ENCODE peak calls at places on chromosome 9, in five cellular contexts. W, M, O, K and E are unnamed samples.

GRCh38 chr9:110583237-110583636 is 3.7 kb upstream of the SVEP1 start:
- DNase-seq in O (no peak), W (no peak), K (no peak), M (peak; percentile 91), E (no peak)

GRCh38 chr9:35954942-35955546 is 2.9 kb downstream of the OR2S2 start:
- DNase-seq in W (peak; percentile 91), O (peak; percentile 57), M (peak; percentile 83), K (no peak), E (peak; percentile 47)

GRCh38 chr9:129209580-129209979 is 31.5 kb upstream of the IER5L start:
- DNase-seq in M (no peak), K (no peak), O (no peak), W (no peak), E (no peak)

GRCh38 chr9:91256235-91256634 is 105.5 kb downstream of the AUH start:
- DNase-seq in M (no peak), K (no peak), O (no peak), W (no peak), E (no peak)

GRCh38 chr9:71485306-71485705 is 283.0 kb downstream of the CEMIP2 start:
- DNase-seq in O (no peak), M (no peak), K (no peak), W (no peak), E (no peak)

GRCh38 chr9:70392189-70392588 is 22.3 kb downstream of the KLF9 start:
- DNase-seq in W (peak; percentile 40), O (no peak), M (peak; percentile 22), K (no peak), E (no peak)

GRCh38 chr9:133476036-133476435 is 2.9 kb downstream of the SLC2A6 start:
- DNase-seq in M (no peak), K (no peak), W (no peak), O (no peak), E (no peak)

GRCh38 chr9:30732060-30732459 is 1652.4 kb upstream of the ACO1 start:
- DNase-seq in O (no peak), W (no peak), M (no peak), K (peak; percentile 30), E (no peak)

GRCh38 chr9:131015112-131015511 is 6.1 kb downstream of the LAMC3 start:
- DNase-seq in K (no peak), W (no peak), M (no peak), O (no peak), E (no peak)

GRCh38 chr9:33374190-33374589 is 28.2 kb downstream of the AQP7 start:
- DNase-seq in K (peak; percentile 30), M (no peak), O (no peak), W (no peak), E (no peak)

GRCh38 chr9:18393340-18394130 is 80.4 kb upstream of the ADAMTSL1 start:
- DNase-seq in W (peak; percentile 85), K (no peak), M (peak; percentile 92), O (no peak), E (no peak)

GRCh38 chr9:112921549-112921948 is 30.9 kb upstream of the SLC46A2 start:
- DNase-seq in M (peak; percentile 78), K (no peak), W (peak; percentile 76), O (no peak), E (no peak)

GRCh38 chr9:112029921-112030444 is 133.4 kb downstream of the UGCG start:
- DNase-seq in W (peak; percentile 69), K (no peak), O (no peak), M (peak; percentile 23), E (no peak)

GRCh38 chr9:131116281-131117101 is 8.9 kb upstream of the NUP214 start:
- DNase-seq in M (no peak), K (peak; percentile 65), W (no peak), O (no peak), E (peak; percentile 76)

DNA sequence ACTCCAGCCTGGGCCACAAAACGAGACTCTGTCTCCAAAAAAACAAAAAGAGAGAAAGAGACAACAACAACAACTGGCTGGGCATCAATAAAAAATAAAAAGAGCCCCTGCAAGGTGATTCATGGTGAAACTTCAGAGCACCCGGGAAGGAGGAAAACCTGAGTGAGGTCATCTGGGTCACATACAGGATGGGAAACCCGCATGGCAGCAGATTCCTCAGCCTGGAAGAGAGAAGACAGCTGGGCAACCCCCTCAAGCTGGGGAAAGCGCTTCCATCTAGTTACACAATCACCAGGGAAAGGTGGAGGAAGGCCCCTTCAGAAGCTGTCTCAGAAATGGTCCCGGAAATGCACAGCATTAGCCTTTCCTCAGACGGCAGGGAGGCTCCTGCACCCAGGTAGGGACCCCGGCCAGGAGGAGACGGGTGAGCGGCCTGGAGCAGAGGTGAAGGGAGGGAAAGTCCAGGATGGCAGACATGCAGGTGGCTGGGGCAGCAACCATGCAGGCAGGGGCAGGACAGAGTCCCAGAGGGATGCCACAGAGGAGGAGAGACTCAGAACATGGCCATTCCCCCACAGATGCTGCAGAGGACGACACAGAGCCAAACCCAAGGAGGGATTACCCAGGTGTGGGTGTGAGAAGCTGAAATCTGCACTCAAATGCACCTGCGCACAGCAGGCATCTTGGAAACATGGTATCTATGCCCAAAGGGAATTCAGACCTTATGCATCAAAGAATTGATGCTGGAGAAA is 29.4 kb downstream of the CAMSAP1 start:
- DNase-seq in W (no peak), O (no peak), M (no peak), K (no peak), E (no peak)
- H3K4me1 ChIP-seq in W (peaks cover 11% of the 10 kb centered on the region), O (no peaks in the 10 kb centered on the region), M (no peaks in the 10 kb centered on the region), K (no peaks in the 10 kb centered on the region), E (no peaks in the 10 kb centered on the region)

GRCh38 chr9:40925149-40925548 is 203.3 kb downstream of the FOXD4L6 start:
- DNase-seq in W (no peak), K (no peak), M (no peak), O (no peak), E (no peak)
- H3K9me3 ChIP-seq in W (peaks cover 58% of the 10 kb centered on the region), K (peaks cover 77% of the 10 kb centered on the region), M (no peaks in the 10 kb centered on the region), O (peaks cover 44% of the 10 kb centered on the region), E (peaks cover 4% of the 10 kb centered on the region)

GRCh38 chr9:114002986-114003740 is 74.9 kb downstream of the AMBP start:
- DNase-seq in O (no peak), W (no peak), M (no peak), K (no peak), E (no peak)
- H3K4me1 ChIP-seq in O (no peaks in the 10 kb centered on the region), W (peaks cover 16% of the 10 kb centered on the region), M (peaks cover 7% of the 10 kb centered on the region), K (peaks cover 4% of the 10 kb centered on the region), E (no peaks in the 10 kb centered on the region)

GRCh38 chr9:40913928-40914673 is 214.4 kb downstream of the FOXD4L6 start:
- DNase-seq in M (no peak), W (no peak), O (no peak), K (no peak), E (no peak)
- H3K9me3 ChIP-seq in M (no peaks in the 10 kb centered on the region), W (peaks cover 38% of the 10 kb centered on the region), O (peaks cover 57% of the 10 kb centered on the region), K (peaks cover 85% of the 10 kb centered on the region), E (peaks cover 10% of the 10 kb centered on the region)

DNA sequence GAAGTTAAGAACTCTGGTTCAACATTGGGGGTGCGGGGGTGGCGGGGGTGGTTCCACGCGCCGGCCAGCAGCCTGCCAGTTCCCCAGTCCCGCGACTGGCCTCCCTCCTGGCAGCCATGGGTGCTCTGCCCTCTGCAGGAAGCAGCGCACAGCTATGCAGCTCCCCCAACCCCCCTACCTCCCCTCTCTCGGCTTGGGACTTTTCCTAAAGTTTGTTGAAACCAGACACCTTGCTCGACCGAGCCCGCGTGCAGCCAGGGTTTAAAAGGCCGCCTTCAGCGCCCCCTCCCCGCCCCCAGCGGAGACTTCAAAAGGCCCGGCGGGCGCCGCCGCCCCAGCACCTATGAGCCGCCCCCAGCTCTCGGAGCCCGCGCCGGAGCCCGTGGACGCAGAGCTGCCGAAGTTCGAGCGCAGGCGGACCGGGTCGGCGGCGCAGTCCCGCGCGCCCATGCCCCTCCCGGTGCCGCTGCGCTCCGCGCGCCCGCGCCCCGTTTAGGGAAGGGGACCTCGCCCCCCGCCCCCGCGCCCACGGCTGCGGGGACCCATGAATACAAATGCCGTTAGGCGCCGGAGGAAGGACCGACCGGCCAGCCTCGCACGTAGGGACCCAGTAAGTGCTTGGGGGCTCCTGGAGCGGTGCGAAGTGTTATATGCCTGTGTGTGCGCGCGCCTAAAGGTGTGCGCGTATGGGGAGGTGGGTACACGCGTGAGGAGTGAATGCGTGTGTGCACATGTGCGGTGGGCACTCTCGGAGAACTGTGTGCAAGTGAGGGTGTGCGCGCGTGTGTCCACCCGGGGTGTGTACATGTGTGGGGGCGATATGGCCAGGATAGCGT is 1.4 kb upstream of the COL27A1 start:
- DNase-seq in K (no peak), O (no peak), M (peak; percentile 38), W (peak; percentile 67), E (no peak)
- H3K4me1 ChIP-seq in K (peaks cover 13% of the 10 kb centered on the region), O (peaks cover 10% of the 10 kb centered on the region), M (peaks cover 6% of the 10 kb centered on the region), W (peaks cover 30% of the 10 kb centered on the region), E (peaks cover 2% of the 10 kb centered on the region)

GRCh38 chr9:6239694-6240093 is 24.1 kb downstream of the IL33 start:
- DNase-seq in O (no peak), M (no peak), W (no peak), K (no peak), E (no peak)
- H3K9me3 ChIP-seq in O (no peaks in the 10 kb centered on the region), M (no peaks in the 10 kb centered on the region), W (no peaks in the 10 kb centered on the region), K (no peaks in the 10 kb centered on the region), E (no peaks in the 10 kb centered on the region)

DNA sequence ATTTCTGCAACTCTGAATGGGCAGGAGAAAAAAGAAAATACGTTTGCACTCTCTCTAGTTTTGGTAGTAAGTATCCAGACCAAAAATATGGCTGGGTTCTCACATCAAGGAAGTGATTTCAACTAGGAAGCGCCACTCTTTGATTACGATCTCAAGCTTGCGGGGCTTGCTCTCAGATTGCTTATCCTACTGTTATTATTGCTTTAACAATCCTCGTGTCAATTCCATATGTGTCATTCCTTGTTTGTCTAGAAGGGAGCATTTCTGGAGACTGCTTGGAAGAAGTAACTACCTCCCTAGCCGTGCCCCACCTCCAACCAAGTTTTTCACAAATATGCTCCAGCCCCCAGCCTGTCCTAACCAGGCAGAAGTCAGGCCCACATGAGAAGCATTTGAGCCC is 3.5 kb downstream of the PRUNE2 start:
- DNase-seq in M (no peak), O (no peak), W (no peak), K (no peak), E (no peak)
- H3K4me1 ChIP-seq in M (peaks cover 10% of the 10 kb centered on the region), O (no peaks in the 10 kb centered on the region), W (peaks cover 25% of the 10 kb centered on the region), K (peaks cover 10% of the 10 kb centered on the region), E (peaks cover 2% of the 10 kb centered on the region)

DNA sequence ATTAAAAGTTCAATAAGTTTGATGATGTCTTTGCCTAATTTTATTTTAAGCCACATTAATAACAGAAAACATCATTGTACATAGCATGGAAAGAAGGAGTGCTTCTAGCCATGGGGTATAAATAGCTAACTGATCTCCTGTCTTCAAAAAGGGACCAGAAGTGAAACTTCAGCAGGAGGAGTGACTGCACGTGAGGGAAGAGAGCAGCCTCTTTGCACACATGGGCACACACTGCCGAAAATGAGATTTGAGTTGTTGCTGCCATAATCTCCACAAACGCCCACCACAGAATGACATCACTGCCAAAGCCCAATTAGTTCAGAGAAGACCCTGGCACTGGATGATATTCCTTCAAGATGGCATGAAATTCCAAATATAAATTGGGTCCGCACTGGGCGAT is 238.9 kb upstream of the NR4A3 start:
- DNase-seq in K (no peak), W (no peak), M (no peak), O (no peak), E (no peak)
- H3K9me3 ChIP-seq in K (no peaks in the 10 kb centered on the region), W (peaks cover 4% of the 10 kb centered on the region), M (no peaks in the 10 kb centered on the region), O (no peaks in the 10 kb centered on the region), E (no peaks in the 10 kb centered on the region)

GRCh38 chr9:93071464-93071863 is 13.0 kb downstream of the SUSD3 start:
- DNase-seq in O (no peak), M (peak; percentile 55), W (no peak), K (no peak), E (no peak)
- H3K4me1 ChIP-seq in O (peaks cover 60% of the 10 kb centered on the region), M (no peaks in the 10 kb centered on the region), W (peaks cover 4% of the 10 kb centered on the region), K (peaks cover 5% of the 10 kb centered on the region), E (peaks cover 2% of the 10 kb centered on the region)

GRCh38 chr9:7233516-7233915 is 475.7 kb downstream of the KDM4C start:
- DNase-seq in O (no peak), K (no peak), M (no peak), W (no peak), E (no peak)
- H3K9me3 ChIP-seq in O (no peaks in the 10 kb centered on the region), K (no peaks in the 10 kb centered on the region), M (no peaks in the 10 kb centered on the region), W (peaks cover 3% of the 10 kb centered on the region), E (no peaks in the 10 kb centered on the region)